ENCODE peak calls at places on chromosomes 7 and 10, in five cellular contexts. One of them, this sample, is unnamed.

GRCh38 chr7:34430456-34430855 is 227.6 kb upstream of the NPSR1 start:
- DNase-seq in thyroid gland: no peak
- DNase-seq in fibroblast of gingiva: peak; percentile 2
- DNase-seq in lung microvascular endothelial cell: peak; percentile 34
- DNase-seq in glutamatergic neuron: no peak
- DNase-seq in this sample: peak; percentile 31

GRCh38 chr10:68876246-68876918 is 24.7 kb upstream of the DDX50 start:
- DNase-seq in thyroid gland: peak; percentile 30
- DNase-seq in fibroblast of gingiva: no peak
- DNase-seq in lung microvascular endothelial cell: no peak
- DNase-seq in glutamatergic neuron: no peak
- DNase-seq in this sample: no peak

GRCh38 chr10:78913219-78914059 is 155.3 kb upstream of the ZMIZ1 start:
- DNase-seq in thyroid gland: no peak
- DNase-seq in fibroblast of gingiva: no peak
- DNase-seq in lung microvascular endothelial cell: no peak
- DNase-seq in glutamatergic neuron: peak; percentile 54
- DNase-seq in this sample: no peak

GRCh38 chr7:24477807-24478655 is 95.2 kb upstream of the PALS2 start:
- DNase-seq in thyroid gland: peak; percentile 90
- DNase-seq in fibroblast of gingiva: peak; percentile 91
- DNase-seq in lung microvascular endothelial cell: peak; percentile 46
- DNase-seq in glutamatergic neuron: no peak
- DNase-seq in this sample: no peak

GRCh38 chr7:44639701-44640321 is 33.4 kb downstream of the OGDH start:
- DNase-seq in thyroid gland: peak; percentile 67
- DNase-seq in fibroblast of gingiva: peak; percentile 59
- DNase-seq in lung microvascular endothelial cell: peak; percentile 93
- DNase-seq in glutamatergic neuron: no peak
- DNase-seq in this sample: no peak

GRCh38 chr10:104034401-104035053 is 51.2 kb downstream of the COL17A1 start:
- DNase-seq in thyroid gland: no peak
- DNase-seq in fibroblast of gingiva: no peak
- DNase-seq in lung microvascular endothelial cell: no peak
- DNase-seq in glutamatergic neuron: no peak
- DNase-seq in this sample: no peak

GRCh38 chr10:119896061-119896655 is 3.6 kb downstream of the SEC23IP start:
- DNase-seq in thyroid gland: no peak
- DNase-seq in fibroblast of gingiva: peak; percentile 67
- DNase-seq in lung microvascular endothelial cell: peak; percentile 12
- DNase-seq in glutamatergic neuron: no peak
- DNase-seq in this sample: no peak

GRCh38 chr10:102401735-102402511 is 6.4 kb downstream of the NFKB2 start:
- DNase-seq in thyroid gland: no peak
- DNase-seq in fibroblast of gingiva: no peak
- DNase-seq in lung microvascular endothelial cell: no peak
- DNase-seq in glutamatergic neuron: no peak
- DNase-seq in this sample: no peak

GRCh38 chr10:4254101-4254994 is 469.3 kb upstream of the KLF6 start:
- DNase-seq in thyroid gland: no peak
- DNase-seq in fibroblast of gingiva: peak; percentile 84
- DNase-seq in lung microvascular endothelial cell: peak; percentile 5
- DNase-seq in glutamatergic neuron: no peak
- DNase-seq in this sample: no peak

GRCh38 chr10:3803884-3804741 is 19.1 kb upstream of the KLF6 start:
- DNase-seq in thyroid gland: no peak
- DNase-seq in fibroblast of gingiva: no peak
- DNase-seq in lung microvascular endothelial cell: peak; percentile 69
- DNase-seq in glutamatergic neuron: no peak
- DNase-seq in this sample: peak; percentile 26

GRCh38 chr10:70323697-70324340 is 40.0 kb upstream of the NPFFR1 start:
- DNase-seq in thyroid gland: no peak
- DNase-seq in fibroblast of gingiva: no peak
- DNase-seq in lung microvascular endothelial cell: no peak
- DNase-seq in glutamatergic neuron: peak; percentile 63
- DNase-seq in this sample: no peak

GRCh38 chr7:156816943-156817572 is 75.9 kb downstream of the LMBR1 start:
- DNase-seq in thyroid gland: no peak
- DNase-seq in fibroblast of gingiva: peak; percentile 5
- DNase-seq in lung microvascular endothelial cell: peak; percentile 25
- DNase-seq in glutamatergic neuron: no peak
- DNase-seq in this sample: peak; percentile 57

GRCh38 chr7:127322351-127322750 is 69.6 kb upstream of the GRM8 start:
- DNase-seq in thyroid gland: no peak
- DNase-seq in fibroblast of gingiva: no peak
- DNase-seq in lung microvascular endothelial cell: no peak
- DNase-seq in glutamatergic neuron: no peak
- DNase-seq in this sample: no peak

GRCh38 chr10:71567006-71567405 is 152.6 kb downstream of the C10orf105 start:
- DNase-seq in thyroid gland: no peak
- DNase-seq in fibroblast of gingiva: no peak
- DNase-seq in lung microvascular endothelial cell: no peak
- DNase-seq in glutamatergic neuron: no peak
- DNase-seq in this sample: no peak

GRCh38 chr7:121605297-121605640 is 209.2 kb upstream of the FAM3C start:
- DNase-seq in thyroid gland: no peak
- DNase-seq in fibroblast of gingiva: no peak
- DNase-seq in lung microvascular endothelial cell: no peak
- DNase-seq in glutamatergic neuron: no peak
- DNase-seq in this sample: peak; percentile 32

GRCh38 chr10:75062900-75063299 is 48.6 kb upstream of the SAMD8 start:
- DNase-seq in thyroid gland: no peak
- DNase-seq in fibroblast of gingiva: no peak
- DNase-seq in lung microvascular endothelial cell: no peak
- DNase-seq in glutamatergic neuron: no peak
- DNase-seq in this sample: no peak

GRCh38 chr7:44143606-44144250 is 2.6 kb upstream of the MYL7 start:
- DNase-seq in thyroid gland: no peak
- DNase-seq in fibroblast of gingiva: peak; percentile 40
- DNase-seq in lung microvascular endothelial cell: no peak
- DNase-seq in glutamatergic neuron: no peak
- DNase-seq in this sample: no peak

GRCh38 chr10:44893604-44894468 is 17.3 kb upstream of the TMEM72 start:
- DNase-seq in thyroid gland: no peak
- DNase-seq in fibroblast of gingiva: no peak
- DNase-seq in lung microvascular endothelial cell: no peak
- DNase-seq in glutamatergic neuron: no peak
- DNase-seq in this sample: no peak

GRCh38 chr7:75953918-75954317 is 39.0 kb downstream of the POR start:
- DNase-seq in thyroid gland: no peak
- DNase-seq in fibroblast of gingiva: no peak
- DNase-seq in lung microvascular endothelial cell: no peak
- DNase-seq in glutamatergic neuron: no peak
- DNase-seq in this sample: no peak

GRCh38 chr7:155737590-155737989 is 74.7 kb downstream of the SHH start:
- DNase-seq in thyroid gland: no peak
- DNase-seq in fibroblast of gingiva: no peak
- DNase-seq in lung microvascular endothelial cell: no peak
- DNase-seq in glutamatergic neuron: no peak
- DNase-seq in this sample: no peak

GRCh38 chr7:108093903-108094302 is 36.3 kb downstream of the LAMB4 start:
- DNase-seq in thyroid gland: no peak
- DNase-seq in fibroblast of gingiva: peak; percentile 36
- DNase-seq in lung microvascular endothelial cell: peak; percentile 22
- DNase-seq in glutamatergic neuron: no peak
- DNase-seq in this sample: no peak

GRCh38 chr10:62248465-62248864 is 20.2 kb downstream of the RTKN2 start:
- DNase-seq in thyroid gland: no peak
- DNase-seq in fibroblast of gingiva: no peak
- DNase-seq in lung microvascular endothelial cell: peak; percentile 28
- DNase-seq in glutamatergic neuron: no peak
- DNase-seq in this sample: peak; percentile 35

GRCh38 chr10:131816941-131817700 is 83.7 kb upstream of the PPP2R2D start:
- DNase-seq in thyroid gland: no peak
- DNase-seq in fibroblast of gingiva: no peak
- DNase-seq in lung microvascular endothelial cell: no peak
- DNase-seq in glutamatergic neuron: no peak
- DNase-seq in this sample: no peak

GRCh38 chr7:17781491-17782215 is 158.6 kb downstream of the SNX13 start:
- DNase-seq in thyroid gland: no peak
- DNase-seq in fibroblast of gingiva: no peak
- DNase-seq in lung microvascular endothelial cell: peak; percentile 52
- DNase-seq in glutamatergic neuron: no peak
- DNase-seq in this sample: no peak

GRCh38 chr7:131688738-131689661 is 132.6 kb upstream of the PODXL start:
- DNase-seq in thyroid gland: peak; percentile 65
- DNase-seq in fibroblast of gingiva: peak; percentile 23
- DNase-seq in lung microvascular endothelial cell: peak; percentile 62
- DNase-seq in glutamatergic neuron: peak; percentile 89
- DNase-seq in this sample: peak; percentile 82

GRCh38 chr10:29471483-29471859 is 163.3 kb downstream of the SVIL start:
- DNase-seq in thyroid gland: no peak
- DNase-seq in fibroblast of gingiva: peak; percentile 69
- DNase-seq in lung microvascular endothelial cell: peak; percentile 49
- DNase-seq in glutamatergic neuron: no peak
- DNase-seq in this sample: no peak

GRCh38 chr7:78074713-78075112 is 276.1 kb downstream of the PHTF2 start:
- DNase-seq in thyroid gland: no peak
- DNase-seq in fibroblast of gingiva: no peak
- DNase-seq in lung microvascular endothelial cell: no peak
- DNase-seq in glutamatergic neuron: no peak
- DNase-seq in this sample: no peak

GRCh38 chr7:158316466-158317031 is 271.1 kb downstream of the PTPRN2 start:
- DNase-seq in thyroid gland: no peak
- DNase-seq in fibroblast of gingiva: no peak
- DNase-seq in lung microvascular endothelial cell: no peak
- DNase-seq in glutamatergic neuron: no peak
- DNase-seq in this sample: no peak

GRCh38 chr10:73263948-73264347 is 11.5 kb upstream of the MRPS16 start:
- DNase-seq in thyroid gland: no peak
- DNase-seq in fibroblast of gingiva: peak; percentile 23
- DNase-seq in lung microvascular endothelial cell: peak; percentile 44
- DNase-seq in glutamatergic neuron: no peak
- DNase-seq in this sample: peak; percentile 34

GRCh38 chr7:104176332-104176731 is 31.5 kb downstream of the ORC5 start:
- DNase-seq in thyroid gland: no peak
- DNase-seq in fibroblast of gingiva: no peak
- DNase-seq in lung microvascular endothelial cell: no peak
- DNase-seq in glutamatergic neuron: no peak
- DNase-seq in this sample: no peak

GRCh38 chr7:50450691-50451051 is 521 bp upstream of the FIGNL1 start:
- DNase-seq in thyroid gland: peak; percentile 17
- DNase-seq in fibroblast of gingiva: no peak
- DNase-seq in lung microvascular endothelial cell: no peak
- DNase-seq in glutamatergic neuron: peak; percentile 25
- DNase-seq in this sample: no peak

GRCh38 chr7:44060948-44061644 is 4.3 kb downstream of the PGAM2 start:
- DNase-seq in thyroid gland: no peak
- DNase-seq in fibroblast of gingiva: no peak
- DNase-seq in lung microvascular endothelial cell: no peak
- DNase-seq in glutamatergic neuron: no peak
- DNase-seq in this sample: no peak

GRCh38 chr7:34143397-34143796 is 238.1 kb downstream of the BMPER start:
- DNase-seq in thyroid gland: no peak
- DNase-seq in fibroblast of gingiva: peak; percentile 85
- DNase-seq in lung microvascular endothelial cell: no peak
- DNase-seq in glutamatergic neuron: no peak
- DNase-seq in this sample: no peak

GRCh38 chr10:80253266-80253962 is 36.0 kb downstream of the MAT1A start:
- DNase-seq in thyroid gland: no peak
- DNase-seq in fibroblast of gingiva: no peak
- DNase-seq in lung microvascular endothelial cell: no peak
- DNase-seq in glutamatergic neuron: no peak
- DNase-seq in this sample: no peak

GRCh38 chr7:7830122-7830878 is 111.9 kb upstream of the RPA3 start:
- DNase-seq in thyroid gland: peak; percentile 59
- DNase-seq in fibroblast of gingiva: no peak
- DNase-seq in lung microvascular endothelial cell: no peak
- DNase-seq in glutamatergic neuron: no peak
- DNase-seq in this sample: no peak

GRCh38 chr7:83806538-83806937 is 157.6 kb upstream of the SEMA3E start:
- DNase-seq in thyroid gland: no peak
- DNase-seq in fibroblast of gingiva: no peak
- DNase-seq in lung microvascular endothelial cell: no peak
- DNase-seq in glutamatergic neuron: no peak
- DNase-seq in this sample: no peak

This sample was measured in NAMALWA.